ENCODE peak calls at places on chromosomes 11 and 22, in four cellular contexts. L, V, T and R are unnamed samples.

GRCh38 chr11:1130276-1131032 is 27.3 kb upstream of the MUC5AC start:
- DNase-seq in L (peak; percentile 57), V (no peak), T (peak; percentile 57), R (no peak)

GRCh38 chr11:22920939-22921565 is 60.8 kb upstream of the CCDC179 start:
- DNase-seq in L (peak; percentile 5), V (peak; percentile 30), T (no peak), R (peak; percentile 6)

GRCh38 chr11:86201371-86201770 is 43.2 kb upstream of the EED start:
- DNase-seq in L (no peak), V (no peak), T (no peak), R (no peak)

GRCh38 chr11:721913-722811 is 16.1 kb downstream of the EPS8L2 start:
- DNase-seq in L (peak; percentile 78), V (peak; percentile 68), T (no peak), R (peak; percentile 59)

GRCh38 chr11:73586791-73587190 is 11.1 kb downstream of the FAM168A start:
- DNase-seq in L (no peak), V (no peak), T (no peak), R (no peak)

GRCh38 chr22:42902875-42903510 is 45.9 kb upstream of the ARFGAP3 start:
- DNase-seq in L (no peak), V (no peak), T (no peak), R (no peak)

GRCh38 chr11:132337819-132338416 is 967.5 kb downstream of the NTM start:
- DNase-seq in L (no peak), V (no peak), T (no peak), R (no peak)

GRCh38 chr22:43883012-43883661 is 8.7 kb downstream of the PNPLA5 start:
- DNase-seq in L (peak; percentile 95), V (peak; percentile 63), T (peak; percentile 53), R (no peak)

GRCh38 chr22:48340727-48341709 is 1486.7 kb downstream of the BRD1 start:
- DNase-seq in L (peak; percentile 57), V (no peak), T (peak; percentile 40), R (no peak)

GRCh38 chr11:105609341-105609781 is 512 bp upstream of the GRIA4 start:
- DNase-seq in L (peak; percentile 43), V (peak; percentile 16), T (no peak), R (no peak)

GRCh38 chr11:2771758-2772466 is 72.1 kb upstream of the KCNQ1OT1 start:
- DNase-seq in L (peak; percentile 70), V (no peak), T (peak; percentile 51), R (no peak)

GRCh38 chr11:17014774-17015638 is 792 bp upstream of the PLEKHA7 start:
- DNase-seq in L (peak; percentile 88), V (peak; percentile 31), T (no peak), R (no peak)

GRCh38 chr11:97557399-97557798 is 1167.6 kb downstream of the JRKL start:
- DNase-seq in L (no peak), V (no peak), T (no peak), R (no peak)

GRCh38 chr11:117597083-117597482 is 199.9 kb downstream of the DSCAML1 start:
- DNase-seq in L (peak; percentile 80), V (peak; percentile 60), T (no peak), R (no peak)

GRCh38 chr11:13168281-13168680 is 109.3 kb upstream of the BMAL1 start:
- DNase-seq in L (no peak), V (no peak), T (no peak), R (no peak)

GRCh38 chr11:35804446-35805040 is 139.3 kb upstream of the LDLRAD3 start:
- DNase-seq in L (no peak), V (no peak), T (no peak), R (no peak)

GRCh38 chr22:27110985-27111451 is 453.6 kb downstream of the MIAT start:
- DNase-seq in L (peak; percentile 68), V (no peak), T (no peak), R (no peak)

GRCh38 chr22:24542641-24543040 is 12.3 kb downstream of the GUCD1 start:
- DNase-seq in L (no peak), V (no peak), T (no peak), R (no peak)

GRCh38 chr22:37623075-37624016 is 14.7 kb downstream of the GGA1 start:
- DNase-seq in L (peak; percentile 98), V (peak; percentile 73), T (no peak), R (peak; percentile 78)

GRCh38 chr11:120516461-120517389 is 5.2 kb downstream of the GRIK4 start:
- DNase-seq in L (peak; percentile 84), V (no peak), T (no peak), R (no peak)

GRCh38 chr22:25453557-25453956 is 110.9 kb upstream of the GRK3 start:
- DNase-seq in L (no peak), V (no peak), T (no peak), R (no peak)

GRCh38 chr22:32699686-32700085 is 101.8 kb upstream of the TIMP3 start:
- DNase-seq in L (no peak), V (no peak), T (no peak), R (no peak)

GRCh38 chr11:74464746-74465145 is 2.6 kb downstream of the KCNE3 start:
- DNase-seq in L (no peak), V (no peak), T (no peak), R (no peak)

GRCh38 chr11:124732230-124732629 is 7.5 kb upstream of the NRGN start:
- DNase-seq in L (no peak), V (no peak), T (no peak), R (no peak)

GRCh38 chr22:28373841-28374240 is 305.8 kb downstream of the TTC28 start:
- DNase-seq in L (no peak), V (peak; percentile 43), T (no peak), R (no peak)

GRCh38 chr11:111386611-111387150 is 7.6 kb upstream of the POU2AF1 start:
- DNase-seq in L (no peak), V (no peak), T (no peak), R (no peak)

GRCh38 chr22:50206599-50206998 is 5.8 kb downstream of the SELENOO start:
- DNase-seq in L (peak; percentile 95), V (no peak), T (peak; percentile 82), R (no peak)

GRCh38 chr11:17012712-17013547 is 1.3 kb downstream of the PLEKHA7 start:
- DNase-seq in L (peak; percentile 85), V (no peak), T (peak; percentile 86), R (no peak)

GRCh38 chr11:50155508-50155907 is 122.8 kb downstream of the OR4C45 start:
- DNase-seq in L (no peak), V (no peak), T (no peak), R (no peak)

GRCh38 chr11:15539645-15540044 is 424.9 kb downstream of the INSC start:
- DNase-seq in L (peak; percentile 20), V (no peak), T (no peak), R (no peak)

GRCh38 chr11:60985991-60986915 is 14.8 kb downstream of the CD6 start:
- DNase-seq in L (no peak), V (peak; percentile 94), T (no peak), R (peak; percentile 99)

GRCh38 chr11:96200243-96200642 is 142.8 kb downstream of the MAML2 start:
- DNase-seq in L (no peak), V (no peak), T (no peak), R (no peak)

GRCh38 chr11:70421123-70421522 is 22.8 kb downstream of the CTTN start:
- DNase-seq in L (no peak), V (peak; percentile 27), T (no peak), R (no peak)

GRCh38 chr11:70418130-70418529 is 19.8 kb downstream of the CTTN start:
- DNase-seq in L (no peak), V (no peak), T (no peak), R (no peak)

GRCh38 chr11:70420496-70420895 is 22.2 kb downstream of the CTTN start:
- DNase-seq in L (no peak), V (no peak), T (no peak), R (no peak)

GRCh38 chr11:70420008-70420464 is 21.7 kb downstream of the CTTN start:
- DNase-seq in L (no peak), V (no peak), T (no peak), R (no peak)

GRCh38 chr11:70419307-70420007 is 21.1 kb downstream of the CTTN start:
- DNase-seq in L (no peak), V (no peak), T (no peak), R (no peak)
- H3K36me3 ChIP-seq in L (peaks cover 63% of the 10 kb centered on the region), V (no peaks in the 10 kb centered on the region), T (peaks cover 37% of the 10 kb centered on the region), R (no peaks in the 10 kb centered on the region)

GRCh38 chr22:38751422-38752346 is 4.1 kb downstream of the SUN2 start:
- DNase-seq in L (no peak), V (peak; percentile 93), T (peak; percentile 87), R (peak; percentile 88)
- H3K36me3 ChIP-seq in L (peaks cover 2% of the 10 kb centered on the region), V (peaks cover 57% of the 10 kb centered on the region), T (peaks cover 30% of the 10 kb centered on the region), R (peaks cover 61% of the 10 kb centered on the region)

DNA sequence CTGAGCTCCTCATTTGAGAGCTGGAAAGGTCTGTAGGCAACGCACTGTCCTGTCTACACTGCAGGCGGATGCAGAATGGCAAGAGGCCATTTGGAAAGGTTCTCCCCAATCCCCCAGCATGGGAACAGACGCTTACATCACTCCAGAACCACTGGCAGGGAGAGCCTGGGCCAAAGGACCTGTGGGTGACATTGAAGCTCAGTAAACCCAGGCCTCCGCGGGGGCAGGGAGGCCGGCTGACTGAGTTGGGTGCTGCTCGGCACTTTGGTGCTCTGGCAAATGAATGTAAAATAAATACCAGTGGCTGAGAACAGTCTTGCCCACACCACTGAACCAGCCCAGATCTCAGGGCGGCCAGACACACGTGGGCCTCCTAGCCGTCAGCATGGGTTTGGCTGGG is 22.4 kb downstream of the TOM1 start:
- DNase-seq in L (no peak), V (no peak), T (no peak), R (no peak)
- H3K36me3 ChIP-seq in L (peaks cover 5% of the 10 kb centered on the region), V (peaks cover 93% of the 10 kb centered on the region), T (peaks cover 50% of the 10 kb centered on the region), R (peaks cover 20% of the 10 kb centered on the region)

GRCh38 chr11:46680815-46681214 is 19.6 kb downstream of the ARHGAP1 start:
- DNase-seq in L (no peak), V (no peak), T (peak; percentile 53), R (no peak)
- H3K36me3 ChIP-seq in L (peaks cover 3% of the 10 kb centered on the region), V (peaks cover 79% of the 10 kb centered on the region), T (peaks cover 13% of the 10 kb centered on the region), R (peaks cover 6% of the 10 kb centered on the region)

GRCh38 chr22:41140365-41140957 is 48.1 kb downstream of the EP300 start:
- DNase-seq in L (no peak), V (no peak), T (no peak), R (no peak)
- H3K36me3 ChIP-seq in L (peaks cover 50% of the 10 kb centered on the region), V (peaks cover 97% of the 10 kb centered on the region), T (peaks cover 47% of the 10 kb centered on the region), R (peaks cover 95% of the 10 kb centered on the region)

DNA sequence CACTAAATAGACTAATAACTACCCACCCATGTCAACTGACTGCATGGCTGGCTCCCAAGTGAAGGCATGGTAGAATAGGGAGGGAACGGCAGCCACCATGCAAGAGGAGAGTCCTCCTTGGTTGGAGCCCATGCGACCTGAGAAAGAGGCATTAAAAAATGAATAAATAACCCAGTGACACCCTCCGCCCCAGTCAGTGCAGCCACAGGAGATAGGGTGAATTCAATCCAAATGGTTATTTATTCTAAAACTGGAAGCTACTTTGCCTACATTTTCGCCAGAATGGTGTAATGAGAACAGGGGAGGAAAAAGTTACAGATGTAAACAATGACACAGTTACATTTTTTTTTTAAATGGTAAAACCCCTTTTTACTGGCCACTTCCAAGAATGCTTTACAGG is 4.9 kb downstream of the GNG3 start:
- DNase-seq in L (no peak), V (no peak), T (no peak), R (no peak)
- H3K36me3 ChIP-seq in L (peaks cover 39% of the 10 kb centered on the region), V (peaks cover 54% of the 10 kb centered on the region), T (peaks cover 28% of the 10 kb centered on the region), R (peaks cover 25% of the 10 kb centered on the region)